ENCODE peak calls at places on chromosomes 12 and 14, in ten cellular contexts. One of them, this sample, is unnamed.

GRCh38 chr12:31562594-31563328 is 28.2 kb downstream of the DENND5B start:
- DNase-seq in dorsolateral prefrontal cortex: no peak
- DNase-seq in foreskin keratinocyte: no peak
- DNase-seq in AG09319: no peak
- DNase-seq in right lobe of liver: no peak
- DNase-seq in Calu3: no peak
- DNase-seq in B cell: no peak
- DNase-seq in cardiac muscle cell: no peak
- DNase-seq in lung: no peak
- DNase-seq in K562: no peak
- DNase-seq in this sample: no peak

GRCh38 chr12:107369679-107370078 is 276.3 kb upstream of the CRY1 start:
- DNase-seq in dorsolateral prefrontal cortex: no peak
- DNase-seq in foreskin keratinocyte: no peak
- DNase-seq in AG09319: no peak
- DNase-seq in right lobe of liver: no peak
- DNase-seq in Calu3: no peak
- DNase-seq in B cell: no peak
- DNase-seq in cardiac muscle cell: no peak
- DNase-seq in lung: no peak
- DNase-seq in K562: no peak
- DNase-seq in this sample: peak; percentile 72

GRCh38 chr12:4978737-4979136 is 64.9 kb upstream of the KCNA5 start:
- DNase-seq in dorsolateral prefrontal cortex: no peak
- DNase-seq in foreskin keratinocyte: no peak
- DNase-seq in AG09319: no peak
- DNase-seq in right lobe of liver: no peak
- DNase-seq in Calu3: no peak
- DNase-seq in B cell: no peak
- DNase-seq in cardiac muscle cell: no peak
- DNase-seq in lung: no peak
- DNase-seq in K562: no peak
- DNase-seq in this sample: no peak

GRCh38 chr12:64194333-64195149 is 27.6 kb downstream of the KICS2 start:
- DNase-seq in dorsolateral prefrontal cortex: no peak
- DNase-seq in foreskin keratinocyte: no peak
- DNase-seq in AG09319: no peak
- DNase-seq in right lobe of liver: no peak
- DNase-seq in Calu3: no peak
- DNase-seq in B cell: no peak
- DNase-seq in cardiac muscle cell: no peak
- DNase-seq in lung: no peak
- DNase-seq in K562: no peak
- DNase-seq in this sample: no peak

GRCh38 chr12:37547611-37548010 is 769.0 kb upstream of the ALG10B start:
- DNase-seq in dorsolateral prefrontal cortex: no peak
- DNase-seq in foreskin keratinocyte: no peak
- DNase-seq in AG09319: no peak
- DNase-seq in right lobe of liver: no peak
- DNase-seq in Calu3: no peak
- DNase-seq in B cell: no peak
- DNase-seq in cardiac muscle cell: no peak
- DNase-seq in lung: no peak
- DNase-seq in K562: peak; percentile 32
- DNase-seq in this sample: no peak

GRCh38 chr14:77303417-77304156 is 17.1 kb downstream of the POMT2 start:
- DNase-seq in dorsolateral prefrontal cortex: no peak
- DNase-seq in foreskin keratinocyte: peak; percentile 91
- DNase-seq in AG09319: peak; percentile 66
- DNase-seq in right lobe of liver: no peak
- DNase-seq in Calu3: peak; percentile 62
- DNase-seq in B cell: no peak
- DNase-seq in cardiac muscle cell: no peak
- DNase-seq in lung: peak; percentile 43
- DNase-seq in K562: peak; percentile 28
- DNase-seq in this sample: peak; percentile 52

GRCh38 chr14:48382961-48383360 is 707.6 kb upstream of the MDGA2 start:
- DNase-seq in dorsolateral prefrontal cortex: no peak
- DNase-seq in foreskin keratinocyte: no peak
- DNase-seq in AG09319: no peak
- DNase-seq in right lobe of liver: no peak
- DNase-seq in Calu3: no peak
- DNase-seq in B cell: no peak
- DNase-seq in cardiac muscle cell: no peak
- DNase-seq in lung: no peak
- DNase-seq in K562: no peak
- DNase-seq in this sample: no peak

GRCh38 chr12:79057540-79057939 is 193.0 kb downstream of the SYT1 start:
- DNase-seq in dorsolateral prefrontal cortex: no peak
- DNase-seq in foreskin keratinocyte: no peak
- DNase-seq in AG09319: no peak
- DNase-seq in right lobe of liver: no peak
- DNase-seq in Calu3: no peak
- DNase-seq in B cell: no peak
- DNase-seq in cardiac muscle cell: no peak
- DNase-seq in lung: no peak
- DNase-seq in K562: no peak
- DNase-seq in this sample: no peak

GRCh38 chr12:132524405-132524804 is 34.5 kb downstream of the FBRSL1 start:
- DNase-seq in dorsolateral prefrontal cortex: no peak
- DNase-seq in foreskin keratinocyte: peak; percentile 89
- DNase-seq in AG09319: no peak
- DNase-seq in right lobe of liver: no peak
- DNase-seq in Calu3: peak; percentile 98
- DNase-seq in B cell: no peak
- DNase-seq in cardiac muscle cell: no peak
- DNase-seq in lung: no peak
- DNase-seq in K562: no peak
- DNase-seq in this sample: no peak

GRCh38 chr12:120007272-120007671 is 18.2 kb downstream of the BICDL1 start:
- DNase-seq in dorsolateral prefrontal cortex: no peak
- DNase-seq in foreskin keratinocyte: no peak
- DNase-seq in AG09319: no peak
- DNase-seq in right lobe of liver: no peak
- DNase-seq in Calu3: no peak
- DNase-seq in B cell: peak; percentile 35
- DNase-seq in cardiac muscle cell: no peak
- DNase-seq in lung: no peak
- DNase-seq in K562: no peak
- DNase-seq in this sample: peak; percentile 94

GRCh38 chr14:99603965-99604765 is at the start of gene CCDC85C:
- DNase-seq in dorsolateral prefrontal cortex: peak; percentile 85
- DNase-seq in foreskin keratinocyte: peak; percentile 68
- DNase-seq in AG09319: peak; percentile 92
- DNase-seq in right lobe of liver: peak; percentile 96
- DNase-seq in Calu3: peak; percentile 98
- DNase-seq in B cell: peak; percentile 100
- DNase-seq in cardiac muscle cell: peak; percentile 98
- DNase-seq in lung: peak; percentile 91
- DNase-seq in K562: peak; percentile 96
- DNase-seq in this sample: peak; percentile 91

GRCh38 chr12:52223411-52224039 is 9.5 kb upstream of the KRT7 start:
- DNase-seq in dorsolateral prefrontal cortex: no peak
- DNase-seq in foreskin keratinocyte: no peak
- DNase-seq in AG09319: no peak
- DNase-seq in right lobe of liver: peak; percentile 3
- DNase-seq in Calu3: no peak
- DNase-seq in B cell: no peak
- DNase-seq in cardiac muscle cell: no peak
- DNase-seq in lung: no peak
- DNase-seq in K562: no peak
- DNase-seq in this sample: no peak

GRCh38 chr12:120971299-120972180 is 6.8 kb upstream of the HNF1A start:
- DNase-seq in dorsolateral prefrontal cortex: peak; percentile 47
- DNase-seq in foreskin keratinocyte: no peak
- DNase-seq in AG09319: peak; percentile 24
- DNase-seq in right lobe of liver: no peak
- DNase-seq in Calu3: no peak
- DNase-seq in B cell: peak; percentile 72
- DNase-seq in cardiac muscle cell: peak; percentile 66
- DNase-seq in lung: no peak
- DNase-seq in K562: peak; percentile 49
- DNase-seq in this sample: peak; percentile 57

GRCh38 chr14:70317091-70317968 is 42.2 kb downstream of the COX16 start:
- DNase-seq in dorsolateral prefrontal cortex: no peak
- DNase-seq in foreskin keratinocyte: no peak
- DNase-seq in AG09319: no peak
- DNase-seq in right lobe of liver: no peak
- DNase-seq in Calu3: no peak
- DNase-seq in B cell: no peak
- DNase-seq in cardiac muscle cell: no peak
- DNase-seq in lung: no peak
- DNase-seq in K562: no peak
- DNase-seq in this sample: no peak

GRCh38 chr12:30823140-30823669 is 68.5 kb upstream of the CAPRIN2 start:
- DNase-seq in dorsolateral prefrontal cortex: no peak
- DNase-seq in foreskin keratinocyte: no peak
- DNase-seq in AG09319: no peak
- DNase-seq in right lobe of liver: peak; percentile 54
- DNase-seq in Calu3: no peak
- DNase-seq in B cell: peak; percentile 63
- DNase-seq in cardiac muscle cell: peak; percentile 9
- DNase-seq in lung: peak; percentile 50
- DNase-seq in K562: no peak
- DNase-seq in this sample: peak; percentile 57

GRCh38 chr14:92040431-92041040 is 677 bp upstream of the TRIP11 start:
- DNase-seq in dorsolateral prefrontal cortex: peak; percentile 35
- DNase-seq in foreskin keratinocyte: peak; percentile 27
- DNase-seq in AG09319: no peak
- DNase-seq in right lobe of liver: no peak
- DNase-seq in Calu3: peak; percentile 10
- DNase-seq in B cell: peak; percentile 20
- DNase-seq in cardiac muscle cell: peak; percentile 12
- DNase-seq in lung: no peak
- DNase-seq in K562: no peak
- DNase-seq in this sample: peak; percentile 5

GRCh38 chr12:131787143-131787660 is 41.0 kb upstream of the MMP17 start:
- DNase-seq in dorsolateral prefrontal cortex: peak; percentile 55
- DNase-seq in foreskin keratinocyte: no peak
- DNase-seq in AG09319: no peak
- DNase-seq in right lobe of liver: no peak
- DNase-seq in Calu3: no peak
- DNase-seq in B cell: no peak
- DNase-seq in cardiac muscle cell: no peak
- DNase-seq in lung: no peak
- DNase-seq in K562: no peak
- DNase-seq in this sample: no peak

DNA sequence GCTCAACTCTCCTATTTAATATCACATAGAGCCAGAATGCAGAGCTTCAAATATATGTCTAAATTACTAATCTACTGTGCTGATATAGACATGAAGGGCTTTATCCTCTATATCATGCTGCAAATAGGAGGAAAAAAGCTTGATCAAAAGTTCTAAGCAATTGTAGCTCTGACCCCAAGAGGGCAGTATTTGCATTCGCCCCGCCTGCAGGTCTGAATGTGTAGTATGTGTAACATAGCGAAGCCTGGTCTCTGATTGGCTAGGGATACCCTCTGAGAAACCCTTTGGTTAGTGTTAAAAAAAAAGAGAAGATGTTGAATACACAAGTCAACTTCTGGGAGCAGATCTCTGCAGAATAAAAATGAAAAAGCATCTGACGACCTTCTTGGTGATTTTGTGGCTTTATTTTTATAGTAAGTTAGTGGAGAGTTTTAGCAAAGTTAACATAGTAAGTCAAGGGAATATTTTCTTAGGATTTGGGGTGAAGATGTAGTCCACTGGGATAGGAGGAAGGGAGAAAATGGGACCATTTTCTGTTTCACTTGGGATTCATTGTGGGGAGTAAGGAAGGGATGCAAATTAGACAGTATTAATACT is 151.6 kb upstream of the OR4E1 start:
- DNase-seq in dorsolateral prefrontal cortex: no peak
- DNase-seq in foreskin keratinocyte: no peak
- DNase-seq in AG09319: no peak
- DNase-seq in right lobe of liver: no peak
- DNase-seq in Calu3: peak; percentile 20
- DNase-seq in B cell: no peak
- DNase-seq in cardiac muscle cell: peak; percentile 53
- DNase-seq in lung: no peak
- DNase-seq in K562: peak; percentile 54
- DNase-seq in this sample: peak; percentile 64
- TF ChIP-seq CTCF in dorsolateral prefrontal cortex: peak; percentile 23
- TF ChIP-seq CTCF in foreskin keratinocyte: peak; percentile 53
- TF ChIP-seq CTCF in AG09319: no peak
- TF ChIP-seq CTCF in right lobe of liver: no peak
- TF ChIP-seq CTCF in Calu3: peak; percentile 23
- TF ChIP-seq CTCF in B cell: peak; percentile 41
- TF ChIP-seq CTCF in cardiac muscle cell: peak; percentile 51
- TF ChIP-seq CTCF in lung: no peak
- TF ChIP-seq CTCF in K562: peak; percentile 76
- TF ChIP-seq CTCF in this sample: peak; percentile 73

GRCh38 chr12:53234236-53234635 is 2.2 kb upstream of the RARG start:
- DNase-seq in dorsolateral prefrontal cortex: no peak
- DNase-seq in foreskin keratinocyte: no peak
- DNase-seq in AG09319: no peak
- DNase-seq in right lobe of liver: no peak
- DNase-seq in Calu3: no peak
- DNase-seq in B cell: no peak
- DNase-seq in cardiac muscle cell: peak; percentile 58
- DNase-seq in lung: no peak
- DNase-seq in K562: peak; percentile 62
- DNase-seq in this sample: peak; percentile 44
- TF ChIP-seq CTCF in dorsolateral prefrontal cortex: no peak
- TF ChIP-seq CTCF in foreskin keratinocyte: no peak
- TF ChIP-seq CTCF in AG09319: no peak
- TF ChIP-seq CTCF in right lobe of liver: no peak
- TF ChIP-seq CTCF in Calu3: no peak
- TF ChIP-seq CTCF in B cell: no peak
- TF ChIP-seq CTCF in cardiac muscle cell: no peak
- TF ChIP-seq CTCF in lung: no peak
- TF ChIP-seq CTCF in K562: no peak
- TF ChIP-seq CTCF in this sample: no peak

DNA sequence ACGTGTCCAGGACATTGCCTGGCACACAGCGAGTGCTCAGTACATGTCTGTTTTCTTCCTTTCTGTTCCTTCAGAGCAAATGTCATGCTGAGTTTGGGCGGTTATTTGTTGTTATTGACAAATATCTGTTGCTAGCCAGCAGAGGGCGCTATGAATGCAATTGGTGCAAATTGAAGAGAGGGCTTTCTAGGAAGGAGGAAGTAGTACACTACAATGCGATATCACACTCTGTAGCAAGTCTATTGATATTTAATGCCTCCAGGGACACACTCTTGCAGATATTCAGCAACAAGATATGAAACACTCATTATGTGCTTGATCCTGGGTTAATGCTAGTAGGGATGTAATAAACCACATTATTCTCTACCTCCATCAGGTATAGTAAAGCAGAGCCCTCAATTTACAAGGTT is 267.3 kb upstream of the SRRM4 start:
- DNase-seq in dorsolateral prefrontal cortex: peak; percentile 27
- DNase-seq in foreskin keratinocyte: no peak
- DNase-seq in AG09319: no peak
- DNase-seq in right lobe of liver: no peak
- DNase-seq in Calu3: peak; percentile 63
- DNase-seq in B cell: no peak
- DNase-seq in cardiac muscle cell: peak; percentile 73
- DNase-seq in lung: no peak
- DNase-seq in K562: peak; percentile 54
- DNase-seq in this sample: peak; percentile 37
- TF ChIP-seq CTCF in dorsolateral prefrontal cortex: peak; percentile 63
- TF ChIP-seq CTCF in foreskin keratinocyte: peak; percentile 43
- TF ChIP-seq CTCF in AG09319: no peak
- TF ChIP-seq CTCF in right lobe of liver: peak; percentile 51
- TF ChIP-seq CTCF in Calu3: peak; percentile 42
- TF ChIP-seq CTCF in B cell: no peak
- TF ChIP-seq CTCF in cardiac muscle cell: no peak
- TF ChIP-seq CTCF in lung: no peak
- TF ChIP-seq CTCF in K562: peak; percentile 63
- TF ChIP-seq CTCF in this sample: peak; percentile 64

GRCh38 chr12:42586268-42586667 is 3.3 kb downstream of the PRICKLE1 start:
- DNase-seq in dorsolateral prefrontal cortex: no peak
- DNase-seq in foreskin keratinocyte: no peak
- DNase-seq in AG09319: no peak
- DNase-seq in right lobe of liver: no peak
- DNase-seq in Calu3: no peak
- DNase-seq in B cell: no peak
- DNase-seq in cardiac muscle cell: no peak
- DNase-seq in lung: no peak
- DNase-seq in K562: no peak
- DNase-seq in this sample: no peak
- TF ChIP-seq CTCF in dorsolateral prefrontal cortex: no peak
- TF ChIP-seq CTCF in foreskin keratinocyte: peak; percentile 15
- TF ChIP-seq CTCF in AG09319: peak; percentile 13
- TF ChIP-seq CTCF in right lobe of liver: no peak
- TF ChIP-seq CTCF in Calu3: no peak
- TF ChIP-seq CTCF in B cell: no peak
- TF ChIP-seq CTCF in cardiac muscle cell: peak; percentile 26
- TF ChIP-seq CTCF in lung: no peak
- TF ChIP-seq CTCF in K562: no peak
- TF ChIP-seq CTCF in this sample: no peak

This sample was measured in activated CD8-positive, alpha-beta T cell treated with anti-CD3 and anti-CD28 coated beads for 36 hours.